ENCODE peak calls at places on chromosomes 11 and 22, in eight cellular contexts. One of them, this sample, is unnamed.
A peak's percentile ranks its signal among the peaks of the same experiment; 100 is the strongest.

GRCh38 chr11:123209591-123209990 is 14.5 kb upstream of the CLMP start:
- DNase-seq in stomach: no peak
- DNase-seq in ovary: no peak
- DNase-seq in tibial nerve: no peak
- DNase-seq in A549: no peak
- DNase-seq in H1: no peak
- DNase-seq in upper lobe of left lung: no peak
- DNase-seq in SK-N-SH: no peak
- DNase-seq in this sample: no peak

GRCh38 chr22:41447435-41448188 is 1.0 kb upstream of the TOB2 start:
- DNase-seq in stomach: peak; percentile 74
- DNase-seq in ovary: peak; percentile 79
- DNase-seq in tibial nerve: peak; percentile 54
- DNase-seq in A549: no peak
- DNase-seq in H1: no peak
- DNase-seq in upper lobe of left lung: peak; percentile 67
- DNase-seq in SK-N-SH: peak; percentile 50
- DNase-seq in this sample: peak; percentile 85

GRCh38 chr22:45082795-45083194 is 73.0 kb upstream of the PHF21B start:
- DNase-seq in stomach: no peak
- DNase-seq in ovary: no peak
- DNase-seq in tibial nerve: no peak
- DNase-seq in A549: no peak
- DNase-seq in H1: no peak
- DNase-seq in upper lobe of left lung: no peak
- DNase-seq in SK-N-SH: peak; percentile 75
- DNase-seq in this sample: no peak

GRCh38 chr11:83051760-83052671 is 19.7 kb downstream of the RAB30 start:
- DNase-seq in stomach: no peak
- DNase-seq in ovary: peak; percentile 64
- DNase-seq in tibial nerve: no peak
- DNase-seq in A549: no peak
- DNase-seq in H1: no peak
- DNase-seq in upper lobe of left lung: no peak
- DNase-seq in SK-N-SH: no peak
- DNase-seq in this sample: no peak

GRCh38 chr11:68772936-68773335 is 21.6 kb upstream of the TESMIN start:
- DNase-seq in stomach: no peak
- DNase-seq in ovary: no peak
- DNase-seq in tibial nerve: no peak
- DNase-seq in A549: no peak
- DNase-seq in H1: no peak
- DNase-seq in upper lobe of left lung: no peak
- DNase-seq in SK-N-SH: no peak
- DNase-seq in this sample: no peak

GRCh38 chr22:45997077-45997774 is 20.3 kb upstream of the WNT7B start:
- DNase-seq in stomach: peak; percentile 63
- DNase-seq in ovary: peak; percentile 96
- DNase-seq in tibial nerve: peak; percentile 77
- DNase-seq in A549: no peak
- DNase-seq in H1: no peak
- DNase-seq in upper lobe of left lung: peak; percentile 85
- DNase-seq in SK-N-SH: no peak
- DNase-seq in this sample: peak; percentile 91

GRCh38 chr11:46304605-46305004 is 27.1 kb downstream of the CREB3L1 start:
- DNase-seq in stomach: no peak
- DNase-seq in ovary: no peak
- DNase-seq in tibial nerve: no peak
- DNase-seq in A549: no peak
- DNase-seq in H1: no peak
- DNase-seq in upper lobe of left lung: no peak
- DNase-seq in SK-N-SH: no peak
- DNase-seq in this sample: no peak

GRCh38 chr11:124950606-124951330 is 3.2 kb upstream of the CCDC15 start:
- DNase-seq in stomach: no peak
- DNase-seq in ovary: no peak
- DNase-seq in tibial nerve: no peak
- DNase-seq in A549: no peak
- DNase-seq in H1: no peak
- DNase-seq in upper lobe of left lung: no peak
- DNase-seq in SK-N-SH: no peak
- DNase-seq in this sample: no peak

GRCh38 chr11:70210051-70210501 is 7.0 kb downstream of the FADD start:
- DNase-seq in stomach: no peak
- DNase-seq in ovary: no peak
- DNase-seq in tibial nerve: no peak
- DNase-seq in A549: no peak
- DNase-seq in H1: no peak
- DNase-seq in upper lobe of left lung: no peak
- DNase-seq in SK-N-SH: no peak
- DNase-seq in this sample: peak; percentile 72

GRCh38 chr11:47980093-47980906 is at the start of gene PTPRJ:
- DNase-seq in stomach: peak; percentile 70
- DNase-seq in ovary: peak; percentile 63
- DNase-seq in tibial nerve: no peak
- DNase-seq in A549: peak; percentile 73
- DNase-seq in H1: no peak
- DNase-seq in upper lobe of left lung: peak; percentile 72
- DNase-seq in SK-N-SH: peak; percentile 90
- DNase-seq in this sample: no peak

GRCh38 chr22:42292726-42293520 is 22.5 kb upstream of the TCF20 start:
- DNase-seq in stomach: no peak
- DNase-seq in ovary: no peak
- DNase-seq in tibial nerve: no peak
- DNase-seq in A549: no peak
- DNase-seq in H1: no peak
- DNase-seq in upper lobe of left lung: no peak
- DNase-seq in SK-N-SH: no peak
- DNase-seq in this sample: no peak

GRCh38 chr11:119095066-119095880 is 6.4 kb downstream of the DPAGT1 start:
- DNase-seq in stomach: peak; percentile 99
- DNase-seq in ovary: peak; percentile 98
- DNase-seq in tibial nerve: peak; percentile 98
- DNase-seq in A549: peak; percentile 93
- DNase-seq in H1: peak; percentile 99
- DNase-seq in upper lobe of left lung: peak; percentile 99
- DNase-seq in SK-N-SH: peak; percentile 96
- DNase-seq in this sample: peak; percentile 100

GRCh38 chr11:62909107-62909894 is 11.9 kb downstream of the CHRM1 start:
- DNase-seq in stomach: peak; percentile 90
- DNase-seq in ovary: peak; percentile 63
- DNase-seq in tibial nerve: peak; percentile 25
- DNase-seq in A549: peak; percentile 70
- DNase-seq in H1: peak; percentile 91
- DNase-seq in upper lobe of left lung: peak; percentile 79
- DNase-seq in SK-N-SH: peak; percentile 82
- DNase-seq in this sample: no peak

GRCh38 chr11:64356498-64357411 is 2.2 kb upstream of the RPS6KA4 start:
- DNase-seq in stomach: peak; percentile 57
- DNase-seq in ovary: no peak
- DNase-seq in tibial nerve: no peak
- DNase-seq in A549: peak; percentile 88
- DNase-seq in H1: no peak
- DNase-seq in upper lobe of left lung: no peak
- DNase-seq in SK-N-SH: peak; percentile 83
- DNase-seq in this sample: peak; percentile 65

GRCh38 chr11:9148035-9148434 is 56.6 kb upstream of the SCUBE2 start:
- DNase-seq in stomach: no peak
- DNase-seq in ovary: no peak
- DNase-seq in tibial nerve: no peak
- DNase-seq in A549: no peak
- DNase-seq in H1: no peak
- DNase-seq in upper lobe of left lung: no peak
- DNase-seq in SK-N-SH: no peak
- DNase-seq in this sample: no peak

GRCh38 chr11:33448461-33449130 is 191.4 kb downstream of the HIPK3 start:
- DNase-seq in stomach: no peak
- DNase-seq in ovary: no peak
- DNase-seq in tibial nerve: no peak
- DNase-seq in A549: no peak
- DNase-seq in H1: no peak
- DNase-seq in upper lobe of left lung: no peak
- DNase-seq in SK-N-SH: no peak
- DNase-seq in this sample: no peak

GRCh38 chr22:17980638-17981051 is 43.7 kb downstream of the MICAL3 start:
- DNase-seq in stomach: peak; percentile 48
- DNase-seq in ovary: no peak
- DNase-seq in tibial nerve: no peak
- DNase-seq in A549: no peak
- DNase-seq in H1: no peak
- DNase-seq in upper lobe of left lung: peak; percentile 27
- DNase-seq in SK-N-SH: peak; percentile 63
- DNase-seq in this sample: no peak

GRCh38 chr11:8832571-8833260 is 78.3 kb upstream of the AKIP1 start:
- DNase-seq in stomach: peak; percentile 35
- DNase-seq in ovary: no peak
- DNase-seq in tibial nerve: no peak
- DNase-seq in A549: no peak
- DNase-seq in H1: no peak
- DNase-seq in upper lobe of left lung: peak; percentile 73
- DNase-seq in SK-N-SH: peak; percentile 68
- DNase-seq in this sample: no peak

GRCh38 chr11:54927704-54928103 is 221.1 kb downstream of the OR4A5 start:
- DNase-seq in stomach: no peak
- DNase-seq in ovary: no peak
- DNase-seq in tibial nerve: no peak
- DNase-seq in A549: no peak
- DNase-seq in H1: no peak
- DNase-seq in upper lobe of left lung: no peak
- DNase-seq in SK-N-SH: no peak
- DNase-seq in this sample: no peak

DNA sequence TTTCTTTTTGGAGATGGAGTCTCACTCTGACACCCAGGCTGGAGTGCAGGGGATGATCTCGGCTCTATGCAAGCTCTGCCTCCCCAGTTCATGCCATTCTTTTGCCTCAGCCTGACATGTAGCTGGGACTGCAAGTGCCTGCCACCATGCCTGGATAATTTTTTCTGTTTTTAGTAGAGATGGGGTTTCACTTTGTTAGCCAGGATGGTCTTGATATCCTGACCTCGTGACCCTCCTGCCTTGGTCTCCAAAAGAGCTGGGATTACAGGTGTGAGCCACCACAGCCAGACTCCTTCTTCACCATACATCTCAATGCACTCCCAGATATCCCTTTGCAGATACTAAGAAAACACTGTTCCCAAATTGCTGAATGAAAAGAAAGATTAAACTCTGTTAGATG is 224.3 kb downstream of the OR4A5 start:
- DNase-seq in stomach: no peak
- DNase-seq in ovary: no peak
- DNase-seq in tibial nerve: no peak
- DNase-seq in A549: no peak
- DNase-seq in H1: no peak
- DNase-seq in upper lobe of left lung: no peak
- DNase-seq in SK-N-SH: no peak
- DNase-seq in this sample: no peak
- H3K9me3 ChIP-seq in stomach: peaks cover 100% of the 10 kb centered on the region
- H3K9me3 ChIP-seq in ovary: peaks cover 5% of the 10 kb centered on the region
- H3K9me3 ChIP-seq in tibial nerve: no peaks in the 10 kb centered on the region
- H3K9me3 ChIP-seq in A549: peaks cover 26% of the 10 kb centered on the region
- H3K9me3 ChIP-seq in H1: peaks cover 68% of the 10 kb centered on the region
- H3K9me3 ChIP-seq in upper lobe of left lung: peaks cover 78% of the 10 kb centered on the region
- H3K9me3 ChIP-seq in SK-N-SH: peaks cover 15% of the 10 kb centered on the region
- H3K9me3 ChIP-seq in this sample: peaks cover 64% of the 10 kb centered on the region

GRCh38 chr11:94831529-94831928 is 63.4 kb downstream of the AMOTL1 start:
- DNase-seq in stomach: no peak
- DNase-seq in ovary: no peak
- DNase-seq in tibial nerve: no peak
- DNase-seq in A549: no peak
- DNase-seq in H1: no peak
- DNase-seq in upper lobe of left lung: no peak
- DNase-seq in SK-N-SH: no peak
- DNase-seq in this sample: no peak
- TF ChIP-seq EP300 in stomach: no peak
- TF ChIP-seq EP300 in ovary: no peak
- TF ChIP-seq EP300 in tibial nerve: no peak
- TF ChIP-seq EP300 in A549: no peak
- TF ChIP-seq EP300 in H1: no peak
- TF ChIP-seq EP300 in upper lobe of left lung: no peak
- TF ChIP-seq EP300 in SK-N-SH: no peak
- TF ChIP-seq EP300 in this sample: no peak

GRCh38 chr22:47498969-47499368 is 736.5 kb downstream of the TBC1D22A start:
- DNase-seq in stomach: no peak
- DNase-seq in ovary: no peak
- DNase-seq in tibial nerve: no peak
- DNase-seq in A549: no peak
- DNase-seq in H1: no peak
- DNase-seq in upper lobe of left lung: no peak
- DNase-seq in SK-N-SH: no peak
- DNase-seq in this sample: no peak

GRCh38 chr22:47495102-47495501 is 732.7 kb downstream of the TBC1D22A start:
- DNase-seq in stomach: no peak
- DNase-seq in ovary: no peak
- DNase-seq in tibial nerve: no peak
- DNase-seq in A549: no peak
- DNase-seq in H1: no peak
- DNase-seq in upper lobe of left lung: no peak
- DNase-seq in SK-N-SH: no peak
- DNase-seq in this sample: no peak

GRCh38 chr22:47497666-47498065 is 735.2 kb downstream of the TBC1D22A start:
- DNase-seq in stomach: no peak
- DNase-seq in ovary: no peak
- DNase-seq in tibial nerve: no peak
- DNase-seq in A549: no peak
- DNase-seq in H1: no peak
- DNase-seq in upper lobe of left lung: no peak
- DNase-seq in SK-N-SH: no peak
- DNase-seq in this sample: no peak
- H3K9me3 ChIP-seq in stomach: peaks cover 31% of the 10 kb centered on the region
- H3K9me3 ChIP-seq in ovary: no peaks in the 10 kb centered on the region
- H3K9me3 ChIP-seq in tibial nerve: no peaks in the 10 kb centered on the region
- H3K9me3 ChIP-seq in A549: peaks cover 9% of the 10 kb centered on the region
- H3K9me3 ChIP-seq in H1: peaks cover 80% of the 10 kb centered on the region
- H3K9me3 ChIP-seq in upper lobe of left lung: no peaks in the 10 kb centered on the region
- H3K9me3 ChIP-seq in SK-N-SH: no peaks in the 10 kb centered on the region
- H3K9me3 ChIP-seq in this sample: peaks cover 7% of the 10 kb centered on the region

DNA sequence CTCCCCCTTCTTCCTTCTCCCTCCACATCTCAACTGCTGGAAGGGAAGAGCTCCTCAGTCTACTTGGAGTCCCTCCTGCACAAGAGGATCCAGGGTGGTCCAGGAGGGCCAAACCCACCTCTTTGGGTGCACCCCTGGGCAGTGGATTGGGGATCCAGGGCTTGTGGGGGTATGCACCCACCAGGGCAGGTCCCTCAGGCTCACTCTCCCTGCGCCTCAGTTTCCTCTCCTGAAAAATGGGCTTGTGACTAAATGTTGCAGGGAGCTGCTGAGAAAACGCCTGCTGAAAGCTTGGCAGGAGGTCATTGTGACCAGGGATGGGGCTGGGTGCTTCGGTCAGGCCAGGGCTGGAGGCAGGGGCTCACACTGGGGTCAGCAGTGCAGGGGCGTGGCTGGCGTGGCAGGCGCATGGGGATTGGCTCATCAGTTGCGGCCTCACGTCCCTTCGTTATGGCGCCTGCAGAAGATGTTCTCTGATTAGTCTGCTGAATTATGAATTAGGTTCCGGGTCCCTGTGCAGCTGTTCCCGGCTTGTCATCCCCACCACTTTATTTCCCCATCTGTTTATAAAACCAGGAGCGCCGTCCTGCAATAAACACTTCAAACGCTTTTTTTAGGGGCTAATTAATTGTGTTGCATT is 25.7 kb upstream of the CCDC188 start:
- DNase-seq in stomach: no peak
- DNase-seq in ovary: no peak
- DNase-seq in tibial nerve: no peak
- DNase-seq in A549: no peak
- DNase-seq in H1: no peak
- DNase-seq in upper lobe of left lung: no peak
- DNase-seq in SK-N-SH: no peak
- DNase-seq in this sample: no peak
- TF ChIP-seq EP300 in stomach: no peak
- TF ChIP-seq EP300 in ovary: no peak
- TF ChIP-seq EP300 in tibial nerve: no peak
- TF ChIP-seq EP300 in A549: no peak
- TF ChIP-seq EP300 in H1: no peak
- TF ChIP-seq EP300 in upper lobe of left lung: no peak
- TF ChIP-seq EP300 in SK-N-SH: no peak
- TF ChIP-seq EP300 in this sample: no peak